ENCODE peak calls at places on chromosomes 4 and X, in six cellular contexts. R, V, H, F, Z and S are unnamed samples.

GRCh38 chrX:1205681-1206611 is 6.5 kb downstream of the CRLF2 start:
- DNase-seq in V (peak; percentile 80), F (peak; percentile 14), Z (no peak), H (peak; percentile 68), R (peak; percentile 99), S (peak; percentile 23)

GRCh38 chrX:50161143-50161542 is 39.7 kb downstream of the AKAP4 start:
- DNase-seq in Z (no peak), R (no peak), H (no peak), V (no peak), F (no peak), S (no peak)

GRCh38 chrX:110665636-110666035 is 130.0 kb downstream of the CHRDL1 start:
- DNase-seq in F (peak; percentile 62), V (peak; percentile 32), H (peak; percentile 14), R (peak; percentile 21), Z (peak; percentile 49), S (no peak)

GRCh38 chrX:49271341-49271740 is 1.7 kb downstream of the PPP1R3F start:
- DNase-seq in Z (no peak), R (no peak), V (no peak), H (no peak), F (no peak), S (no peak)

GRCh38 chr4:186814535-186814934 is 90.9 kb upstream of the FAT1 start:
- DNase-seq in F (no peak), V (no peak), H (no peak), Z (no peak), R (no peak), S (no peak)

GRCh38 chr4:34964613-34965012 is 1279.7 kb downstream of the ARAP2 start:
- DNase-seq in H (no peak), F (no peak), R (no peak), Z (no peak), V (no peak), S (no peak)

GRCh38 chrX:74300869-74301268 is 3.1 kb upstream of the ZCCHC13 start:
- DNase-seq in V (no peak), R (no peak), H (no peak), Z (no peak), F (no peak), S (no peak)

GRCh38 chr4:128574706-128575105 is 234.8 kb upstream of the JADE1 start:
- DNase-seq in Z (peak; percentile 76), R (peak; percentile 93), F (peak; percentile 60), V (peak; percentile 27), H (peak; percentile 93), S (no peak)

GRCh38 chr4:16967722-16968121 is 69.3 kb upstream of the LDB2 start:
- DNase-seq in V (no peak), R (no peak), H (no peak), F (no peak), Z (no peak), S (peak; percentile 19)